ENCODE peak calls at places on chromosome 20, in six cellular contexts. One of them, this sample, is unnamed.

GRCh38 chr20:11777861-11778570 is 139.7 kb upstream of the BTBD3 start:
- DNase-seq in body of pancreas: no peak
- DNase-seq in kidney glomerular epithelial cell: no peak
- DNase-seq in stimulated activated CD4-positive, alpha-beta T cell treated with anti-CD3 and anti-CD28 coated beads, Interleukin-12 subunit alpha, Interleukin-12 subunit beta, amount 100 ng/mL, for 48 hours: no peak
- DNase-seq in stimulated activated CD8-positive, alpha-beta memory T cell treated with anti-CD3 and anti-CD28 coated beads, Interleukin-2, amount 100 ng/mL, for 48 hours: no peak
- DNase-seq in heart right ventricle: no peak
- DNase-seq in this sample: peak

GRCh38 chr20:46562373-46563169 is 12.1 kb upstream of the OCSTAMP start:
- DNase-seq in body of pancreas: peak
- DNase-seq in kidney glomerular epithelial cell: peak
- DNase-seq in stimulated activated CD4-positive, alpha-beta T cell treated with anti-CD3 and anti-CD28 coated beads, Interleukin-12 subunit alpha, Interleukin-12 subunit beta, amount 100 ng/mL, for 48 hours: peak
- DNase-seq in stimulated activated CD8-positive, alpha-beta memory T cell treated with anti-CD3 and anti-CD28 coated beads, Interleukin-2, amount 100 ng/mL, for 48 hours: peak
- DNase-seq in heart right ventricle: peak
- DNase-seq in this sample: peak

GRCh38 chr20:61185841-61186601 is 66.0 kb upstream of the CDH4 start:
- DNase-seq in body of pancreas: peak
- DNase-seq in kidney glomerular epithelial cell: peak
- DNase-seq in stimulated activated CD4-positive, alpha-beta T cell treated with anti-CD3 and anti-CD28 coated beads, Interleukin-12 subunit alpha, Interleukin-12 subunit beta, amount 100 ng/mL, for 48 hours: no peak
- DNase-seq in stimulated activated CD8-positive, alpha-beta memory T cell treated with anti-CD3 and anti-CD28 coated beads, Interleukin-2, amount 100 ng/mL, for 48 hours: no peak
- DNase-seq in heart right ventricle: no peak
- DNase-seq in this sample: peak

GRCh38 chr20:32168184-32168910 is 39.2 kb downstream of the PLAGL2 start:
- DNase-seq in body of pancreas: no peak
- DNase-seq in kidney glomerular epithelial cell: no peak
- DNase-seq in stimulated activated CD4-positive, alpha-beta T cell treated with anti-CD3 and anti-CD28 coated beads, Interleukin-12 subunit alpha, Interleukin-12 subunit beta, amount 100 ng/mL, for 48 hours: no peak
- DNase-seq in stimulated activated CD8-positive, alpha-beta memory T cell treated with anti-CD3 and anti-CD28 coated beads, Interleukin-2, amount 100 ng/mL, for 48 hours: no peak
- DNase-seq in heart right ventricle: no peak
- DNase-seq in this sample: peak

GRCh38 chr20:53728359-53728758 is 134.7 kb upstream of the ZNF217 start:
- DNase-seq in body of pancreas: no peak
- DNase-seq in kidney glomerular epithelial cell: no peak
- DNase-seq in stimulated activated CD4-positive, alpha-beta T cell treated with anti-CD3 and anti-CD28 coated beads, Interleukin-12 subunit alpha, Interleukin-12 subunit beta, amount 100 ng/mL, for 48 hours: no peak
- DNase-seq in stimulated activated CD8-positive, alpha-beta memory T cell treated with anti-CD3 and anti-CD28 coated beads, Interleukin-2, amount 100 ng/mL, for 48 hours: no peak
- DNase-seq in heart right ventricle: no peak
- DNase-seq in this sample: no peak

GRCh38 chr20:17733781-17734304 is 34.1 kb downstream of the BANF2 start:
- DNase-seq in body of pancreas: peak
- DNase-seq in kidney glomerular epithelial cell: no peak
- DNase-seq in stimulated activated CD4-positive, alpha-beta T cell treated with anti-CD3 and anti-CD28 coated beads, Interleukin-12 subunit alpha, Interleukin-12 subunit beta, amount 100 ng/mL, for 48 hours: no peak
- DNase-seq in stimulated activated CD8-positive, alpha-beta memory T cell treated with anti-CD3 and anti-CD28 coated beads, Interleukin-2, amount 100 ng/mL, for 48 hours: no peak
- DNase-seq in heart right ventricle: no peak
- DNase-seq in this sample: no peak

GRCh38 chr20:4797275-4797674 is 75.6 kb downstream of the PRND start:
- DNase-seq in body of pancreas: no peak
- DNase-seq in kidney glomerular epithelial cell: no peak
- DNase-seq in stimulated activated CD4-positive, alpha-beta T cell treated with anti-CD3 and anti-CD28 coated beads, Interleukin-12 subunit alpha, Interleukin-12 subunit beta, amount 100 ng/mL, for 48 hours: no peak
- DNase-seq in stimulated activated CD8-positive, alpha-beta memory T cell treated with anti-CD3 and anti-CD28 coated beads, Interleukin-2, amount 100 ng/mL, for 48 hours: no peak
- DNase-seq in heart right ventricle: no peak
- DNase-seq in this sample: no peak

GRCh38 chr20:61184194-61184593 is 67.9 kb upstream of the CDH4 start:
- DNase-seq in body of pancreas: no peak
- DNase-seq in kidney glomerular epithelial cell: no peak
- DNase-seq in stimulated activated CD4-positive, alpha-beta T cell treated with anti-CD3 and anti-CD28 coated beads, Interleukin-12 subunit alpha, Interleukin-12 subunit beta, amount 100 ng/mL, for 48 hours: no peak
- DNase-seq in stimulated activated CD8-positive, alpha-beta memory T cell treated with anti-CD3 and anti-CD28 coated beads, Interleukin-2, amount 100 ng/mL, for 48 hours: no peak
- DNase-seq in heart right ventricle: no peak
- DNase-seq in this sample: no peak

This sample was measured in HTR-8/SVneo.